ENCODE peak calls at places on chromosomes 16 and 17, in five cellular contexts. W, V, U, E and O are unnamed samples.

GRCh38 chr16:51685498-51685897 is 534.4 kb upstream of the SALL1 start:
- DNase-seq in U (no peak), W (no peak), E (no peak), V (no peak), O (no peak)

GRCh38 chr16:19601083-19601976 is 45.8 kb downstream of the VPS35L start:
- DNase-seq in E (no peak), W (no peak), U (peak; percentile 9), V (no peak), O (no peak)

GRCh38 chr16:4172070-4172469 is 55.8 kb upstream of the ADCY9 start:
- DNase-seq in V (no peak), E (no peak), W (peak; percentile 67), U (peak; percentile 62), O (no peak)

GRCh38 chr16:70735141-70735979 is 49.5 kb upstream of the MTSS2 start:
- DNase-seq in U (no peak), E (no peak), V (no peak), W (no peak), O (peak; percentile 83)

GRCh38 chr16:84925092-84925772 is 86.1 kb downstream of the ZDHHC7 start:
- DNase-seq in W (no peak), U (peak; percentile 60), E (no peak), V (peak; percentile 77), O (no peak)

GRCh38 chr16:72960101-72960500 is 87.8 kb downstream of the ZFHX3 start:
- DNase-seq in V (no peak), E (no peak), U (no peak), W (no peak), O (no peak)

GRCh38 chr17:61400786-61401279 is 1.2 kb downstream of the TBX2 start:
- DNase-seq in E (no peak), W (peak; percentile 31), V (no peak), U (no peak), O (no peak)

GRCh38 chr16:58105619-58106018 is 23.6 kb downstream of the CFAP20 start:
- DNase-seq in V (no peak), E (no peak), U (no peak), W (no peak), O (no peak)

GRCh38 chr17:82703935-82704865 is 5.7 kb upstream of the RAB40B start:
- DNase-seq in V (no peak), W (no peak), E (no peak), U (no peak), O (no peak)

GRCh38 chr17:21689604-21690003 is 2.7 kb upstream of the KCNJ18 start:
- DNase-seq in V (no peak), E (peak; percentile 31), U (no peak), W (peak; percentile 75), O (peak; percentile 73)

GRCh38 chr17:5705081-5705875 is 121.0 kb upstream of the NLRP1 start:
- DNase-seq in V (peak; percentile 5), U (peak; percentile 26), W (no peak), E (no peak), O (no peak)

GRCh38 chr17:47316316-47316715 is 7.4 kb upstream of the EFCAB13 start:
- DNase-seq in W (peak; percentile 58), V (no peak), U (no peak), E (no peak), O (no peak)

GRCh38 chr17:80292557-80292956 is 31.9 kb downstream of the RNF213 start:
- DNase-seq in U (peak; percentile 47), E (no peak), V (no peak), W (no peak), O (no peak)

GRCh38 chr16:77496934-77497333 is 62.1 kb upstream of the ADAMTS18 start:
- DNase-seq in E (no peak), V (no peak), U (no peak), W (peak; percentile 30), O (no peak)

GRCh38 chr16:23895052-23895451 is 59.3 kb downstream of the PRKCB start:
- DNase-seq in W (no peak), V (no peak), E (no peak), U (no peak), O (no peak)

GRCh38 chr16:51243836-51244483 is 92.9 kb upstream of the SALL1 start:
- DNase-seq in W (peak; percentile 55), U (no peak), V (no peak), E (no peak), O (no peak)